ENCODE peak calls at places on chromosome 2, in four cellular contexts. K is GM12891, M is K562, Z is H1. N is an unnamed sample.
A peak's percentile ranks its signal among the peaks of the same experiment; 100 is the strongest.

GRCh38 chr2:10557506-10558265 is 109.6 kb upstream of the ODC1 start:
- DNase-seq in Z (no peak), M (no peak), K (no peak), N (no peak)

GRCh38 chr2:130743278-130743677 is 12.1 kb upstream of the AMER3 start:
- DNase-seq in K (no peak), Z (peak; percentile 37), M (no peak), N (no peak)

GRCh38 chr2:130766711-130767407 is 11.5 kb downstream of the AMER3 start:
- DNase-seq in K (no peak), M (no peak), Z (no peak), N (no peak)

GRCh38 chr2:12321017-12321641 is 395.6 kb upstream of the TRIB2 start:
- DNase-seq in K (no peak), M (no peak), Z (no peak), N (no peak)

GRCh38 chr2:74646201-74646600 is 1.9 kb downstream of the M1AP start:
- DNase-seq in M (no peak), K (no peak), Z (no peak), N (no peak)

GRCh38 chr2:8154270-8154669 is 527.6 kb upstream of the ID2 start:
- DNase-seq in Z (no peak), M (no peak), K (no peak), N (no peak)

GRCh38 chr2:233469261-233470006 is 97.1 kb downstream of the USP40 start:
- DNase-seq in Z (no peak), K (no peak), M (peak; percentile 46), N (no peak)

GRCh38 chr2:177262137-177262536 is 2.4 kb downstream of the NFE2L2 start:
- DNase-seq in Z (no peak), M (no peak), K (no peak), N (no peak)

GRCh38 chr2:44361330-44362206 is at the start of the genes CAMKMT and PREPL:
- DNase-seq in Z (peak; percentile 98), K (peak; percentile 78), M (peak; percentile 98), N (peak; percentile 81)

GRCh38 chr2:173884403-173884802 is 80.8 kb downstream of the SP3 start:
- DNase-seq in K (no peak), Z (no peak), M (peak; percentile 51), N (no peak)
- TF ChIP-seq POLR2AphosphoS5 in K (no peak), Z (no peak), M (no peak), N (no peak)

GRCh38 chr2:236551843-236552542 is 17.6 kb upstream of the ACKR3 start:
- DNase-seq in M (no peak), Z (no peak), K (no peak), N (no peak)
- TF ChIP-seq POLR2A in M (no peak), Z (no peak), K (peak; percentile 44), N (peak; percentile 32)

GRCh38 chr2:167052825-167053224 is 164.5 kb downstream of the XIRP2 start:
- DNase-seq in K (no peak), M (no peak), Z (no peak), N (no peak)
- TF ChIP-seq TAF1 in K (no peak), M (no peak), Z (no peak), N (no peak)

GRCh38 chr2:223614534-223614933 is 12.4 kb upstream of the SCG2 start:
- DNase-seq in K (no peak), Z (no peak), M (no peak), N (no peak)

GRCh38 chr2:223618172-223619035 is 16.2 kb upstream of the SCG2 start:
- DNase-seq in K (no peak), M (no peak), Z (peak; percentile 70), N (no peak)

GRCh38 chr2:223611061-223611460 is 8.9 kb upstream of the SCG2 start:
- DNase-seq in K (no peak), Z (no peak), M (no peak), N (no peak)

GRCh38 chr2:223612501-223612900 is 10.3 kb upstream of the SCG2 start:
- DNase-seq in Z (no peak), M (no peak), K (no peak), N (no peak)

GRCh38 chr2:223613017-223613950 is 11.1 kb upstream of the SCG2 start:
- DNase-seq in K (no peak), M (peak; percentile 26), Z (peak; percentile 58), N (no peak)
- TF ChIP-seq POLR2AphosphoS5 in K (no peak), M (no peak), Z (no peak), N (no peak)